ENCODE peak calls at places on chromosomes 16 and 17, in eight cellular contexts. Y is C1 segment of cervical spinal cord; B is pulmonary artery endothelial cell; N is tibial nerve; H is astrocyte of the hippocampus; A is Right ventricle myocardium superior; T is NCI-H446; F is effector CD4-positive, alpha-beta T cell. G is an unnamed sample.

GRCh38 chr17:37450090-37450489 is 39.6 kb upstream of the DUSP14 start:
- DNase-seq in Y (no peak), B (no peak), N (no peak), H (peak), A (no peak), T (no peak), F (no peak), G (no peak)

GRCh38 chr17:82095777-82096708 is 2.0 kb downstream of the FASN start:
- DNase-seq in Y (no peak), B (no peak), N (no peak), H (no peak), A (peak), T (no peak), F (no peak), G (no peak)

GRCh38 chr17:58278661-58279015 is 2.1 kb downstream of the MPO start:
- DNase-seq in Y (no peak), B (no peak), N (no peak), H (no peak), A (peak), T (no peak), F (no peak), G (no peak)

GRCh38 chr16:47565454-47565853 is 104.3 kb downstream of the PHKB start:
- DNase-seq in Y (no peak), B (no peak), N (peak), H (peak), A (peak), T (no peak), F (peak), G (no peak)

GRCh38 chr17:35895602-35896001 is 15.4 kb upstream of the CCL5 start:
- DNase-seq in Y (no peak), B (no peak), N (no peak), H (no peak), A (no peak), T (no peak), F (no peak), G (no peak)

GRCh38 chr16:2243031-2243528 is 6.8 kb downstream of the DNASE1L2 start:
- DNase-seq in Y (no peak), B (no peak), N (no peak), H (no peak), A (no peak), T (no peak), F (no peak), G (no peak)

GRCh38 chr17:69344939-69345338 is 18.0 kb upstream of the ABCA5 start:
- DNase-seq in Y (no peak), B (no peak), N (no peak), H (no peak), A (no peak), T (no peak), F (no peak), G (no peak)

GRCh38 chr16:50394215-50394802 is 25.5 kb upstream of the BRD7 start:
- DNase-seq in Y (no peak), B (no peak), N (no peak), H (no peak), A (no peak), T (no peak), F (no peak), G (no peak)

GRCh38 chr16:57279780-57280638 is 4.5 kb downstream of the PLLP start:
- DNase-seq in Y (no peak), B (no peak), N (no peak), H (no peak), A (no peak), T (no peak), F (no peak), G (no peak)

GRCh38 chr16:5709889-5710288 is 612.3 kb upstream of the EEF2KMT start:
- DNase-seq in Y (no peak), B (no peak), N (no peak), H (peak), A (no peak), T (no peak), F (no peak), G (no peak)

GRCh38 chr17:79009397-79010303 is at the start of gene CANT1:
- DNase-seq in Y (peak), B (peak), N (peak), H (peak), A (peak), T (peak), F (peak), G (peak)